ENCODE peak calls at places on chromosomes 4 and X, in five cellular contexts. Q is cardiac muscle cell, Y is lung, F is mesothelial cell of epicardium, L is neural crest cell. V is an unnamed sample.

GRCh38 chrX:107968623-107969022 is 13.5 kb downstream of the TEX13B start:
- DNase-seq in Q (no peak), Y (no peak), F (no peak), L (no peak), V (no peak)

GRCh38 chr4:101393256-101393655 is 45.9 kb upstream of the PPP3CA start:
- DNase-seq in Q (no peak), Y (no peak), F (no peak), L (no peak), V (no peak)

GRCh38 chrX:31704938-31705337 is 633.1 kb upstream of the FTHL17 start:
- DNase-seq in Q (no peak), Y (no peak), F (no peak), L (no peak), V (no peak)

GRCh38 chr4:81215219-81215892 is at the start of gene PRKG2:
- DNase-seq in Q (peak; percentile 40), Y (peak; percentile 59), F (no peak), L (no peak), V (no peak)

GRCh38 chr4:5962416-5962815 is 55.8 kb downstream of the C4orf50 start:
- DNase-seq in Q (no peak), Y (no peak), F (no peak), L (no peak), V (no peak)

GRCh38 chr4:152605641-152606304 is 69.9 kb upstream of the FBXW7 start:
- DNase-seq in Q (no peak), Y (no peak), F (no peak), L (no peak), V (no peak)

GRCh38 chrX:5708209-5708608 is 520.5 kb downstream of the NLGN4X start:
- DNase-seq in Q (no peak), Y (no peak), F (no peak), L (no peak), V (no peak)

GRCh38 chr4:120331486-120332281 is 265.0 kb upstream of the MAD2L1 start:
- DNase-seq in Q (no peak), Y (no peak), F (no peak), L (no peak), V (no peak)

GRCh38 chr4:84379881-84380618 is 119.0 kb downstream of the NKX6-1 start:
- DNase-seq in Q (no peak), Y (no peak), F (no peak), L (no peak), V (no peak)

GRCh38 chr4:80831383-80832361 is 198.8 kb upstream of the BMP3 start:
- DNase-seq in Q (no peak), Y (no peak), F (no peak), L (no peak), V (no peak)

GRCh38 chrX:144388738-144389137 is 504.9 kb downstream of the UBE2NL start:
- DNase-seq in Q (peak; percentile 61), Y (no peak), F (no peak), L (no peak), V (no peak)

GRCh38 chr4:25180524-25181131 is 20.4 kb upstream of the SEPSECS start:
- DNase-seq in Q (peak; percentile 76), Y (peak; percentile 36), F (no peak), L (no peak), V (no peak)

GRCh38 chr4:140163029-140163810 is 9.2 kb upstream of the MAML3 start:
- DNase-seq in Q (no peak), Y (no peak), F (no peak), L (no peak), V (no peak)

GRCh38 chrX:147550217-147550616 is 361.5 kb upstream of the FMR1 start:
- DNase-seq in Q (peak; percentile 58), Y (no peak), F (no peak), L (peak; percentile 40), V (no peak)

GRCh38 chr4:176601156-176601555 is 191.6 kb downstream of the VEGFC start:
- DNase-seq in Q (no peak), Y (no peak), F (no peak), L (no peak), V (no peak)

GRCh38 chr4:97984545-97985131 is 158.6 kb downstream of the STPG2 start:
- DNase-seq in Q (peak; percentile 5), Y (no peak), F (no peak), L (no peak), V (no peak)

GRCh38 chrX:155132110-155132509 is 60.8 kb downstream of the BRCC3 start:
- DNase-seq in Q (no peak), Y (no peak), F (no peak), L (no peak), V (no peak)

GRCh38 chr4:166941629-166942028 is 292.7 kb downstream of the SPOCK3 start:
- DNase-seq in Q (no peak), Y (no peak), F (no peak), L (no peak), V (no peak)

GRCh38 chrX:80806557-80806956 is 3.1 kb downstream of the BRWD3 start:
- DNase-seq in Q (no peak), Y (no peak), F (no peak), L (no peak), V (no peak)

GRCh38 chrX:118364261-118364660 is 18.4 kb downstream of the WDR44 start:
- DNase-seq in Q (no peak), Y (no peak), F (no peak), L (no peak), V (no peak)

GRCh38 chr4:101785476-101785875 is 5.1 kb upstream of the BANK1 start:
- DNase-seq in Q (no peak), Y (no peak), F (no peak), L (no peak), V (no peak)

GRCh38 chrX:38260231-38260630 is 39.6 kb upstream of the SRPX start:
- DNase-seq in Q (peak; percentile 7), Y (no peak), F (no peak), L (no peak), V (no peak)

GRCh38 chr4:84804126-84804525 is 162.4 kb downstream of the WDFY3 start:
- DNase-seq in Q (no peak), Y (no peak), F (no peak), L (no peak), V (no peak)

GRCh38 chr4:26083987-26084386 is 170.0 kb downstream of the SMIM20 start:
- DNase-seq in Q (peak; percentile 15), Y (no peak), F (no peak), L (no peak), V (no peak)

GRCh38 chr4:110442309-110442708 is 33.6 kb upstream of the ENPEP start:
- DNase-seq in Q (no peak), Y (no peak), F (no peak), L (no peak), V (no peak)

GRCh38 chrX:47321978-47322377 is 48.4 kb upstream of the ZNF157 start:
- DNase-seq in Q (no peak), Y (no peak), F (no peak), L (peak; percentile 2), V (no peak)

GRCh38 chr4:96305030-96305429 is 465.1 kb downstream of the PDHA2 start:
- DNase-seq in Q (peak; percentile 7), Y (no peak), F (no peak), L (no peak), V (no peak)

GRCh38 chr4:3338321-3338838 is 45.6 kb downstream of the RGS12 start:
- DNase-seq in Q (no peak), Y (no peak), F (no peak), L (no peak), V (no peak)

GRCh38 chr4:177187371-177187770 is 122.3 kb upstream of the NEIL3 start:
- DNase-seq in Q (no peak), Y (no peak), F (no peak), L (no peak), V (no peak)

GRCh38 chr4:56995525-56995924 is 16.8 kb downstream of the POLR2B start:
- DNase-seq in Q (no peak), Y (peak; percentile 41), F (no peak), L (no peak), V (no peak)

DNA sequence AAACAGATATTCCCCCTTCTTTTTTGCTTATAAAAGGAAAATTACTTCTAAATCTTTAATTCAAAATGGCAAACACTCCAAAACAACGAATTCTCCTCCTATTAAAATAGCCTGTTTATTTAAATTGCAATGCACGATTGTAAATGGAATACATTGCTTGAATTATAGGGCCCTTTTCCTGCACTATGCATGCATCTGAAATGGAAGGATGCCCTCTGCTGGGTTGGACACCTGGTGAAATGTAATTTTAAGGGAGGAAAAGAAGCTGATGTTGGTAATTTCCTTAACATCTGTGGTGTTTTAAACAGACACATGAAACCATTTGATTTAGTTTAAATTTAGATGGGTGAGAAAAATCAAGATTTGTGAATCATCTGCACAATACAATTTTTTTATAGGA is 72.8 kb downstream of the GRXCR1 start:
- DNase-seq in Q (peak; percentile 12), Y (no peak), F (no peak), L (no peak), V (no peak)
- TF ChIP-seq CTCF in Q (no peak), Y (no peak), F (no peak), L (peak; percentile 46), V (peak; percentile 40)

GRCh38 chr4:143782521-143782920 is 82.0 kb upstream of the FREM3 start:
- DNase-seq in Q (no peak), Y (no peak), F (no peak), L (no peak), V (no peak)
- TF ChIP-seq CTCF in Q (no peak), Y (no peak), F (no peak), L (no peak), V (no peak)

DNA sequence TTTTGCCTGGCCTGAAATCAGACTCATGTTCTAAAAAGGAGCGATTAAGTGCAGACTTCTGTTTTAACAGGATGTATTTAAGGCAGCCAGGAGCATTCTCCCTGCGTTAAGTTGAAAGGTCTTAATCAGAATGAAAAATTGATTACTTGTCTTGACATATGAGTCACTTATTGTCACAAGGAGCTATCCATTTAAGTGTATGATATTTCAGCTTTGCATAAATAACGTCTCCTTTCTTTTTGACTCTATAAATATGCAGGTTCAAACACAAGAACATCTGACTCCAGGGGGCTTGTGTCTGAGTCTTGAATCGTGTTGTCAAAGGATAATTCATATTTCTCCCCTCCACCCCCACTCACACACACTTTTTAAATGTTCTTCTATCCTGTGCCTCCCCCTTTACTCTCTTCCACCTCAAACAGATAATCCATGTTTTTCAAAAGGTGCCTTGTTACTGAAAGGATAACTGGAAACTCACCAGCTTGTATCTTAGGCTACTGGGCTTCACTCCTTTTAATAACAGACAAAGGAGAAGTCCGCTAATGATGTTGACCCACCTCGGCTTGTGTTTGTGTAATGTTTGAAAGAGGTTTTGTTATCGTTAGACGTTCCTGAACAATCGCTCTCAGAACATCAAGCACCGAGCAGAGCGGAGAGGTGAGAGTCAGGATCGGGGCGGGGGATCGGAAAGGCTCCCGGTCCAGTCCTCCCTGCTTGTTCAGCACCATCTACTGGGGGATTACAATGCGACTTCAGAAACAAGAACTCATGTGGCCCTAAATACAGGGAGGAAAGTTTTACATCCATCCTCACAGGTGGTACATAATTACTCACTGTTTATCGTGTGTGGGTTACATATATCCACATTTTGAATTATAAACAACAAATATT is 107.5 kb upstream of the RPL34 start:
- DNase-seq in Q (peak; percentile 81), Y (no peak), F (peak; percentile 37), L (peak; percentile 37), V (peak; percentile 68)
- TF ChIP-seq CTCF in Q (peak; percentile 40), Y (peak; percentile 7), F (no peak), L (peak; percentile 63), V (peak; percentile 71)

GRCh38 chr4:7526929-7527535 is 92.3 kb upstream of the PSAPL1 start:
- DNase-seq in Q (no peak), Y (no peak), F (no peak), L (no peak), V (no peak)

GRCh38 chr4:7529368-7529923 is 94.7 kb upstream of the PSAPL1 start:
- DNase-seq in Q (no peak), Y (no peak), F (no peak), L (no peak), V (no peak)

GRCh38 chr4:7524841-7525240 is 90.1 kb upstream of the PSAPL1 start:
- DNase-seq in Q (no peak), Y (no peak), F (no peak), L (no peak), V (no peak)

GRCh38 chr4:7524064-7524682 is 89.4 kb upstream of the PSAPL1 start:
- DNase-seq in Q (no peak), Y (no peak), F (no peak), L (no peak), V (no peak)

GRCh38 chr4:7526491-7526890 is 91.8 kb upstream of the PSAPL1 start:
- DNase-seq in Q (no peak), Y (no peak), F (no peak), L (no peak), V (no peak)
- TF ChIP-seq CTCF in Q (no peak), Y (no peak), F (no peak), L (no peak), V (no peak)

V was measured in type B pancreatic cell.